ENCODE peak calls at places on chromosomes 16 and 17, in eight cellular contexts. X is GM12865, L is body of pancreas, B is sigmoid colon, E is GM20000, P is ovary, O is GM10248, R is K562. G is an unnamed sample.

GRCh38 chr17:68089881-68090280 is 54.3 kb downstream of the KPNA2 start:
- DNase-seq in X (peak), L (peak), B (no peak), E (no peak), P (no peak), O (peak), R (peak), G (no peak)

GRCh38 chr17:37406635-37407455 is at the start of the genes ACACA and TADA2A:
- DNase-seq in X (peak), L (peak), B (peak), E (peak), P (peak), O (peak), R (peak), G (peak)

GRCh38 chr16:67430504-67431076 is 331 bp upstream of the HSD11B2 start:
- DNase-seq in X (peak), L (no peak), B (no peak), E (no peak), P (no peak), O (no peak), R (no peak), G (no peak)

GRCh38 chr17:38428643-38429371 is 543 bp downstream of the ARHGAP23 start:
- DNase-seq in X (peak), L (peak), B (peak), E (no peak), P (peak), O (no peak), R (no peak), G (peak)

GRCh38 chr16:68746951-68747350 is 9.9 kb downstream of the CDH1 start:
- DNase-seq in X (no peak), L (no peak), B (no peak), E (no peak), P (no peak), O (no peak), R (no peak), G (no peak)

GRCh38 chr17:73068322-73069153 is 23.9 kb downstream of the SLC39A11 start:
- DNase-seq in X (no peak), L (peak), B (no peak), E (no peak), P (no peak), O (no peak), R (no peak), G (no peak)

GRCh38 chr17:4739122-4740024 is at the start of the genes CXCL16 and ZMYND15:
- DNase-seq in X (peak), L (peak), B (peak), E (peak), P (peak), O (peak), R (peak), G (peak)

GRCh38 chr16:11609474-11610120 is 22.9 kb upstream of the LITAF start:
- DNase-seq in X (no peak), L (no peak), B (no peak), E (no peak), P (no peak), O (no peak), R (no peak), G (no peak)

GRCh38 chr17:28317965-28318758 is 838 bp upstream of the TMEM97 start:
- DNase-seq in X (peak), L (no peak), B (no peak), E (no peak), P (no peak), O (no peak), R (peak), G (peak)

GRCh38 chr17:65914784-65915342 is 277.1 kb downstream of the CEP112 start:
- DNase-seq in X (peak), L (no peak), B (no peak), E (peak), P (no peak), O (peak), R (no peak), G (peak)

GRCh38 chr17:7486181-7486580 is 2.0 kb downstream of the POLR2A start:
- DNase-seq in X (peak), L (no peak), B (no peak), E (no peak), P (no peak), O (no peak), R (peak), G (no peak)

GRCh38 chr17:60473788-60474187 is 51.5 kb downstream of the CHCT1 start:
- DNase-seq in X (no peak), L (no peak), B (no peak), E (no peak), P (no peak), O (no peak), R (no peak), G (no peak)

GRCh38 chr16:31875112-31875803 is 1.7 kb downstream of the ZNF267 start:
- DNase-seq in X (no peak), L (no peak), B (no peak), E (no peak), P (no peak), O (no peak), R (peak), G (no peak)

GRCh38 chr16:84501077-84501735 is 3.3 kb downstream of the MEAK7 start:
- DNase-seq in X (no peak), L (peak), B (peak), E (no peak), P (peak), O (no peak), R (no peak), G (no peak)

GRCh38 chr17:49003557-49004511 is 6.6 kb downstream of the IGF2BP1 start:
- DNase-seq in X (no peak), L (no peak), B (no peak), E (peak), P (no peak), O (no peak), R (peak), G (no peak)

GRCh38 chr16:65333298-65333697 is 211.4 kb upstream of the CDH11 start:
- DNase-seq in X (no peak), L (no peak), B (no peak), E (no peak), P (no peak), O (no peak), R (no peak), G (no peak)

GRCh38 chr17:83068641-83069570 is 10.5 kb upstream of the METRNL start:
- DNase-seq in X (no peak), L (peak), B (peak), E (no peak), P (peak), O (no peak), R (no peak), G (no peak)

GRCh38 chr16:29761882-29762281 is 16.1 kb upstream of the C16orf54 start:
- DNase-seq in X (no peak), L (no peak), B (no peak), E (no peak), P (no peak), O (no peak), R (peak), G (no peak)

GRCh38 chr17:75625813-75626486 is 7.3 kb upstream of the SMIM5 start:
- DNase-seq in X (peak), L (no peak), B (no peak), E (peak), P (no peak), O (peak), R (peak), G (no peak)

GRCh38 chr16:3054965-3055733 is 8.8 kb downstream of the MMP25 start:
- DNase-seq in X (peak), L (no peak), B (no peak), E (no peak), P (no peak), O (no peak), R (no peak), G (no peak)

GRCh38 chr17:40611840-40612509 is 35.6 kb downstream of the SMARCE1 start:
- DNase-seq in X (no peak), L (no peak), B (no peak), E (no peak), P (no peak), O (no peak), R (no peak), G (no peak)

GRCh38 chr16:87345721-87346424 is 28.7 kb upstream of the C16orf95 start:
- DNase-seq in X (no peak), L (no peak), B (no peak), E (no peak), P (no peak), O (no peak), R (no peak), G (no peak)

GRCh38 chr17:59180626-59181025 is 25.1 kb downstream of the PRR11 start:
- DNase-seq in X (no peak), L (no peak), B (no peak), E (no peak), P (no peak), O (no peak), R (no peak), G (no peak)

GRCh38 chr16:81448154-81449131 is 3.8 kb downstream of the CMIP start:
- DNase-seq in X (no peak), L (peak), B (no peak), E (no peak), P (no peak), O (no peak), R (peak), G (no peak)

GRCh38 chr17:72511874-72512273 is 391.1 kb downstream of the SOX9 start:
- DNase-seq in X (no peak), L (peak), B (no peak), E (no peak), P (no peak), O (no peak), R (no peak), G (no peak)

GRCh38 chr17:58756246-58757161 is 850 bp downstream of the PPM1E start:
- DNase-seq in X (no peak), L (peak), B (no peak), E (peak), P (no peak), O (peak), R (peak), G (peak)

GRCh38 chr17:59893617-59894100 is 738 bp downstream of the RPS6KB1 start:
- DNase-seq in X (peak), L (no peak), B (no peak), E (peak), P (no peak), O (peak), R (peak), G (no peak)

GRCh38 chr16:58515871-58516767 is 802 bp downstream of the SETD6 start:
- DNase-seq in X (peak), L (peak), B (peak), E (peak), P (peak), O (peak), R (peak), G (peak)

GRCh38 chr16:46688101-46688656 is 799 bp downstream of the VPS35 start:
- DNase-seq in X (no peak), L (no peak), B (no peak), E (no peak), P (no peak), O (no peak), R (no peak), G (no peak)

GRCh38 chr16:46687486-46687885 is 1.5 kb downstream of the VPS35 start:
- DNase-seq in X (no peak), L (no peak), B (no peak), E (no peak), P (no peak), O (no peak), R (peak), G (no peak)

GRCh38 chr16:46689492-46690280 is at the start of gene ORC6:
- DNase-seq in X (peak), L (peak), B (peak), E (peak), P (peak), O (peak), R (peak), G (no peak)

GRCh38 chr16:46690281-46691178 is 1.1 kb downstream of the ORC6 start:
- DNase-seq in X (peak), L (no peak), B (no peak), E (no peak), P (no peak), O (no peak), R (peak), G (no peak)

DNA sequence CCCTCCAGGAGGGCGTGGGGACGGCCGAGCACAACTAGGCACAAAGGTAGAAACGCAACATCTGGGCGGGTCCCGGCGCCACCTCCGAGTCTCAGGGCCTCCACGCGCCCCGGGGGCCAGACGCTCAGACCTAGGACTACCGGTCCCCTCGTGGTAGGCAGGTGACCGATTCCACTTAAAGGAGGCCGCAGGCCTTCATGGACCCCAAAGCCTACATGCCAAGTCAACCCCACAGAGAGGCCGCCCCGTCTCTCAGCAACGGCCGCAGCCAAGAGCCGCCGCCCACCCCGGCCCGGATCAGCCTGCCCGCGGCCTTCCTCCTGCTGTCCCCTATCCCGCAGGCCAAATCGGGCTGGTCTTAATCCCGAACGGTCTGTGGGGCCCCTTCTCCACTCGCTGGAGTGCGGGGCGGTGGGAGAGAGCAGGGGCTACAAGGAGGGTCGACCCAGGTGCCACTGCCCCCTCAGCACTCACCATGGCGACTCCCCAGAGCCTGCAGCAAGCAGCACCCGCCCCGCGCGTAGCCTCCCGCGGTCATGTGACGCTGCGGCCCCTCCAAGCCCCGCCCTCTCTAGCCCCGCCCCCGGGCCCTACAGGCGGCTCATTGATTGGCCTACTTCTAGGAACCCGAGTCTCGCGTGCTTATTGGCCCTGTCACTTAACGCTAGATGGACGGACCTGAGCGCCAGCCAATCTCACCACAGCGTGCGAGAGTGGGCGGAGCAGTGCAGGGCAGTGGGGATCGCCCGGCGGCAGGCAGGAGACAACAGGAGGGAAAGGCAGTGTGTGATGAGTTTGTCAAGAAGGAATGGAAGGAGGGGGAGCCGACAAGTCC is at the start of gene VPS35:
- DNase-seq in X (peak), L (peak), B (peak), E (peak), P (peak), O (peak), R (peak), G (peak)
- TF ChIP-seq CTCF in X (no peak), L (peak), B (no peak), E (peak), P (no peak), O (peak), R (no peak), G (peak)

GRCh38 chr16:4694664-4695451 is 1.5 kb downstream of the NUDT16L1 start:
- DNase-seq in X (no peak), L (no peak), B (peak), E (no peak), P (peak), O (no peak), R (no peak), G (no peak)
- TF ChIP-seq CTCF in X (no peak), L (no peak), B (no peak), E (no peak), P (no peak), O (no peak), R (no peak), G (no peak)

DNA sequence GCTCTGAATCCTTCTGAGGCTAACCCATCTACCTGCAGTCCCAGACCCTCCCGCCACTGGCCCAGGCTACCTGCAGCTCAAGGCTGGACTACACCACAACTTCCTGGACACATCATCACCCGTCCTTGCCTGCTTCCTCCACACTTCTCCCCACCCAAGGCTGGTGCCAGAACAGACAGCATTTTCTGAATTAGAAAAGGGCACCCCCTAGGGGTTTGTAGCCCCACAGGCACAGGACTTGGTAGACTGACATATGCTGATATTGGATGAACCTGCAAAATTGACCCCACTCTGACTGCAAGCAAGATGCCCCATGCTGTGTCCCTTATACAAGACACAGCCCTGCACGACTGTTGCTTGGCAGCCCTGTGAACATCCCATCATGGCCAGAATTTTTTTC is 271.5 kb upstream of the C16orf82 start:
- DNase-seq in X (peak), L (no peak), B (no peak), E (no peak), P (no peak), O (no peak), R (peak), G (no peak)
- TF ChIP-seq CTCF in X (peak), L (peak), B (no peak), E (no peak), P (no peak), O (no peak), R (peak), G (peak)

GRCh38 chr16:88377961-88378360 is 4.8 kb upstream of the ZNF469 start:
- DNase-seq in X (no peak), L (no peak), B (peak), E (no peak), P (peak), O (no peak), R (no peak), G (no peak)

GRCh38 chr16:88378401-88378800 is 4.4 kb upstream of the ZNF469 start:
- DNase-seq in X (no peak), L (no peak), B (no peak), E (no peak), P (peak), O (no peak), R (no peak), G (no peak)

GRCh38 chr16:88375236-88376052 is 7.3 kb upstream of the ZNF469 start:
- DNase-seq in X (no peak), L (no peak), B (peak), E (no peak), P (peak), O (no peak), R (no peak), G (no peak)

GRCh38 chr16:88376053-88376834 is 6.5 kb upstream of the ZNF469 start:
- DNase-seq in X (no peak), L (no peak), B (peak), E (no peak), P (peak), O (no peak), R (no peak), G (no peak)

DNA sequence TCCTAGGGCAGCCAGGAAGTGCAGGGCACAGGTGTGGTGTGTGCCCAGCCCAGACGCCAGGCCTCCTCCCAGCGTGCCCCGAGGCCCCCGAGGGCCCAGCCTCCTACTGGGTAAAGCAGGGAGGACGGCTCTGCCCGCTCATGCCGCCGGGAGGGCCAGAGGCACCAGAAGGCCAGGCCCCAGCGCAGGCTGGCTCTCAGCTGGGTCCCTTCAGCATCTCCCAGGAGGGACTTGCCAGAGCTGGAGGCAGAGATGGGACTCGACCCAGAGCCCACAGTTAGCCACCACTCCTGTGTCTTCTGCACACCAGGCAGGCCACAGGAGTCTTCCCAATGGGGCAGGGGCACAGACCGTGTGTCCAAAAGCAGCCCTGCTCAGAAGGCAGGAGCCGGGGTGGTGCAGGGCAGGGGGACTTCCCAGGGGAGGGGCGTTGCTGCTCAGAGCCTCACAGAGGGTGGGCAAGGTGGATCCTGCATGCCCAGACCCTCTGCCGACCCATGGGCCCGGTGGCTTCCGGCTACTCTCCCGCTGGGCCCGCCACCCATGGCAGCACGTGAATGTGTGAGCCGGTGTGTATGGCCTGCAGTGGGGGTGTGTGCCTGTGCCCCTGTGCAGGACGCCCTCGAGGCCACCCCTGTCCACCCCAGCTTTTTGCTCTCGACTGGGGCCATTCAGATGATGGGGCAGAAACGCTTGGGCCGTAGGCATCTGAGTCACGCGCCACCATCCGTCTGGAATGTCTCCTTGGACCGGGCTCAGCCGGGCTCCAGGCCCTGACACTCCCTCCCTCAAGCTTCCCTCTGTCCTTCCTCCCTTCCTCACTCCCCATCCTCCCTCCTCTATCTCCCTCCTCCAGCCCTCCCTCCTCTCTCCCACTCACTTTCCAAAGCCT is 5.7 kb upstream of the ZNF469 start:
- DNase-seq in X (no peak), L (no peak), B (peak), E (peak), P (peak), O (no peak), R (no peak), G (no peak)
- TF ChIP-seq CTCF in X (no peak), L (no peak), B (no peak), E (no peak), P (no peak), O (no peak), R (no peak), G (no peak)

DNA sequence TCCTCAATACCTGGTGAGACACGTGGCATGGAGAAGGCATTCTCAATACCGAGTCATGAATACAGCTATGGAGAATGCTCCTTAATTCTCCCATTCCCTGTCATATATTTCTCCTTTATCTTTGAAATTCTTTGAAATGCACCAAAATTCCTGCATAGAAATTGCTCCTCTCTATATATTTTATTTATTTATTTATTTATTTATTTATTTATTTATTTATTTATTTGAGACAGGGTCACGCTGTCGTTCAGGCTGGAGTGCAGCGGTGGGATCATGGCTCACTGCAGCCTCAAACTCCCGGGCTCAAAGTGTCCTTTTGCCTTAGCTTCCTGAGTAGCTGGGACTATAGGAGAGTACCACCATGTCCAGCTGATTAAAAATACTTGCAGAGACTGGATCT is 190.3 kb upstream of the MAF start:
- DNase-seq in X (no peak), L (no peak), B (no peak), E (no peak), P (no peak), O (no peak), R (no peak), G (no peak)
- TF ChIP-seq CTCF in X (no peak), L (no peak), B (no peak), E (no peak), P (no peak), O (no peak), R (no peak), G (no peak)

DNA sequence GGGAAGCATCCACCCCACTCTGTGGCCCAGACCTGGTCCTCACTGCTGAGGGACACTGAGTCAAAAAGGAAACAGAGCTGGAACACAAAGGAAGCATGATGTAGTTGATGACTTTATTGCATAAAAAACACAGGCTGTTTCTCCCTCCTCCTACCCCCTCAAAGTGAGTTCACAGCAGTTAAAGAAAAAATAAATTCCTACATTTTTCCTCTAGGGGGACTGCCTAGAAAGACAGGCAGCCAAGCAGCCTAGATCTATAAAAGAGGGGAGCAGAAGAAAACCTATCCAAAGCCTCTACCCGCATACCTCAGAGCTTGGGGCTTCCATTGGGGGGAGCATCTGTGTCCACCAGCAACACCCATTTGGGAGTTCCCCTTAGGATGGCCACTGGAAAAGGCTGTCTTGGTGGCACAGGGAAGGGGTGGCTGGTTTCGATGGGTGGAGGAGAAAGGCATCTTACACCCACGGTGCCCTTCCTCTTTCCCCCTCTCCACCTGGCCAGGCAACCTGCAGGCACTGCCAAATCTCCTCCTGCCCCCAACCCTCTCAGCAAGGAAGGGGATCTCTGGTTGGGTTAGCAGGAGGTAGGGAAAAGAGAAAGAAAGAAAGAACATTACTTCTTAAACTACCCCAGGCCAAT is 3.9 kb upstream of the SCRN2 start:
- DNase-seq in X (no peak), L (no peak), B (no peak), E (no peak), P (no peak), O (no peak), R (peak), G (no peak)
- TF ChIP-seq CTCF in X (peak), L (peak), B (no peak), E (no peak), P (no peak), O (no peak), R (peak), G (peak)